ENCODE peak calls at places on chromosomes 5 and 9, in five cellular contexts. Q is fibroblast of lung, B is nephron progenitor cell, W is pancreas, K is bronchial epithelial cell. X is an unnamed sample.
A peak's percentile ranks its signal among the peaks of the same experiment; 100 is the strongest.

GRCh38 chr5:179414459-179415215 is 69.4 kb upstream of the ADAMTS2 start:
- DNase-seq in Q (no peak), B (no peak), W (no peak), K (no peak), X (no peak)

GRCh38 chr5:158485604-158486081 is 614.1 kb downstream of the EBF1 start:
- DNase-seq in Q (peak; percentile 38), B (peak; percentile 7), W (no peak), K (peak; percentile 4), X (peak; percentile 76)

GRCh38 chr5:172118891-172119290 is 69.1 kb downstream of the STK10 start:
- DNase-seq in Q (no peak), B (no peak), W (no peak), K (no peak), X (no peak)

GRCh38 chr9:15101046-15101445 is 190.8 kb upstream of the FREM1 start:
- DNase-seq in Q (peak; percentile 83), B (no peak), W (no peak), K (no peak), X (no peak)

GRCh38 chr9:26012797-26013594 is 334.8 kb upstream of the TUSC1 start:
- DNase-seq in Q (no peak), B (no peak), W (no peak), K (no peak), X (no peak)

GRCh38 chr5:109225695-109226094 is 184.1 kb downstream of the PJA2 start:
- DNase-seq in Q (no peak), B (no peak), W (no peak), K (no peak), X (no peak)

GRCh38 chr5:27462936-27463335 is 424.6 kb upstream of the CDH9 start:
- DNase-seq in Q (no peak), B (no peak), W (no peak), K (no peak), X (no peak)

GRCh38 chr9:114178756-114179450 is 23.6 kb downstream of the COL27A1 start:
- DNase-seq in Q (no peak), B (no peak), W (peak; percentile 33), K (no peak), X (no peak)

GRCh38 chr5:66828551-66829421 is 232.6 kb downstream of the MAST4 start:
- DNase-seq in Q (peak; percentile 79), B (peak; percentile 64), W (peak; percentile 48), K (peak; percentile 87), X (no peak)

GRCh38 chr9:86324901-86325300 is 29.3 kb downstream of the TUT7 start:
- DNase-seq in Q (peak; percentile 51), B (no peak), W (no peak), K (no peak), X (no peak)

GRCh38 chr5:107470007-107470582 is 200.6 kb downstream of the EFNA5 start:
- DNase-seq in Q (no peak), B (no peak), W (no peak), K (peak; percentile 78), X (no peak)

GRCh38 chr5:142432369-142432863 is 107.6 kb upstream of the SPRY4 start:
- DNase-seq in Q (no peak), B (no peak), W (peak; percentile 18), K (no peak), X (no peak)

GRCh38 chr9:27473135-27473534 is 51.0 kb upstream of the IFNK start:
- DNase-seq in Q (peak; percentile 31), B (peak; percentile 20), W (peak; percentile 18), K (no peak), X (no peak)

GRCh38 chr5:172531704-172532026 is 77.3 kb upstream of the SH3PXD2B start:
- DNase-seq in Q (no peak), B (no peak), W (no peak), K (no peak), X (no peak)

GRCh38 chr9:84154320-84154719 is 173.7 kb downstream of the RMI1 start:
- DNase-seq in Q (peak; percentile 49), B (no peak), W (no peak), K (peak; percentile 31), X (no peak)

GRCh38 chr5:178642351-178642909 is 15.6 kb upstream of the CLK4 start:
- DNase-seq in Q (peak; percentile 68), B (no peak), W (no peak), K (peak; percentile 96), X (peak; percentile 97)

GRCh38 chr5:32713396-32714381 is 2.6 kb downstream of the NPR3 start:
- DNase-seq in Q (peak; percentile 53), B (peak; percentile 50), W (peak; percentile 10), K (peak; percentile 64), X (no peak)
- TF ChIP-seq CTCF in Q (no peak), B (no peak), W (no peak), K (no peak), X (no peak)

GRCh38 chr9:131165523-131165922 is 40.1 kb downstream of the NUP214 start:
- DNase-seq in Q (no peak), B (no peak), W (no peak), K (no peak), X (no peak)
- TF ChIP-seq CTCF in Q (no peak), B (no peak), W (no peak), K (no peak), X (no peak)

GRCh38 chr9:134663753-134664415 is 22.3 kb downstream of the COL5A1 start:
- DNase-seq in Q (no peak), B (peak; percentile 2), W (no peak), K (no peak), X (no peak)
- TF ChIP-seq CTCF in Q (peak; percentile 46), B (no peak), W (no peak), K (no peak), X (peak; percentile 31)

DNA sequence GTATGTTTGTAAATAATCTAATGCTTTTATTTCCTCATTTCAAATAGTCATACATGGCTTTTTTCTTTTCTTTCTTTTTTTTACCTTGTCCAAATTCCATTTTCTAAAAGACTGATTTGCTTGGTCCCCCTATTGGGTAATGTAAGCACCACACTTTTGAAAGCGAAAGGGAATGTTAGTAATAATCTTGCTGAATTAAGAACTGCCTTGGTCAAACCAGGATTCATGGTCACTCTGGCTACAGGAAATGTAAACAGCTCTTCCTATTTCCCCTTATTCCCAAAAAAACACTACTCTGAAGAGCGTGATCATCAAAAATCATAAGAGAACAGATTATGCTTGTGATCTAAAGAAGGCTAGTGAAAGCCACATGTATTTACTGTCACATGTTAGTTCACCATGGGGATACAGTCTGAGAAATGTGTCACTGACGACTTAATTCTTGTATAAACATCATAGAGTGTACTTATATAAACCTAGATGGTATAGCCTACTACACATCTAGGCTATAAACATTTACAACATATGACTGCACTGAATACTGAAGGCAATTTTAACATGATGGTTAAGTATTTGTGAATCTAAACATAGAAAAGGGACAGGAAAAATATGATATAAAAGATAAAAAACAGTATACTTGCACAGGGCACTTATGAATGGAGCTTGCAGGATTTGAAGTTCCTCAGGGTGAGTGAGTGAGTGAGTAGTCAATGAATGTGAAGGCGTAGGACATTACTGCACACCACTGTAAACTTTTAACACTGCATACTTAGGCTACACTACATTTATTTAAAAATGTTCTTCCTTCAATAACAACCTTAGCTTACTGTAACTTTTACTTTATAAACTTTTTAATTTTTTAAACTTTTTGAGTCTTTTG is 75.3 kb downstream of the HMGCR start:
- DNase-seq in Q (peak; percentile 78), B (no peak), W (no peak), K (no peak), X (no peak)
- TF ChIP-seq CTCF in Q (peak; percentile 20), B (no peak), W (no peak), K (no peak), X (no peak)

DNA sequence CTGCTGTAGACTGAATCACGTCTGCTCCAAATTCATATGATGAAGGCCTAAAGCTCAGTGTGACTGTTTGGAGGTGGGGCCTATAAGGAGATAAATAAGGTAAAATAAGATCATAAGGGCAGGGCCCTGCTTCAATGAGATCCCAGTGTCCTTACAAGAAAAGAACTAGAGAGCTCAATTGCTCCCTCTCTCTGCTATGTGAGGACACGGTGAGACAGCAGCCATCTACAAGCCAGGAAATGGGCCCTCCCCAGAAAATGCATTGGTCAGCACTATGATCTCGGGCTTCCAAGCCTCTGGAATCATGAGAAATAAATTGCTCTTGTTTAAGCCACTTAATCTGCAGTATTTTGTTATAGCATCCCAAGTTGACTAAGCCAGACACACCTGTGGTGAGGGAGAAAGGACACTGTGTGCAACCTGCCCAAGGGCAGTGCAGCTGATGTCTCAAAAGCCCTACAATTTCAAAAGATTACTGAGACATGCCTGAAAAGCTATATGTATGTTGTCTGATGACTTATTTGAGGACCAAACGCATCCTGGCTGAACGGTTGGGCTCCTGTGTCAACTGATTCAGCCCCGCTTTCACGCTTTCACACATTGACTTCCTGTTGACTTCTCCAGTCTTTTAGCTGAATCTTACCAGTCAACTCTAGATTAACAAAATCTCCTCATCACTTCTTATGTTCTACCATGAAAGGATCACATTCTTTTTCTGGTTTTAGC is 13.2 kb downstream of the GZMK start:
- DNase-seq in Q (peak; percentile 5), B (no peak), W (no peak), K (no peak), X (no peak)
- TF ChIP-seq CTCF in Q (peak; percentile 25), B (no peak), W (no peak), K (no peak), X (peak; percentile 8)

GRCh38 chr5:10987881-10988504 is 227.0 kb upstream of the DAP start:
- DNase-seq in Q (no peak), B (peak; percentile 86), W (peak; percentile 88), K (peak; percentile 3), X (no peak)
- TF ChIP-seq CTCF in Q (peak; percentile 33), B (peak; percentile 88), W (peak; percentile 81), K (peak; percentile 71), X (peak; percentile 82)

GRCh38 chr5:1468629-1469527 is 23.6 kb upstream of the SLC6A3 start:
- DNase-seq in Q (no peak), B (no peak), W (peak; percentile 7), K (no peak), X (no peak)

GRCh38 chr5:1467341-1468246 is 22.4 kb upstream of the SLC6A3 start:
- DNase-seq in Q (no peak), B (no peak), W (no peak), K (no peak), X (no peak)

GRCh38 chr5:1466631-1467265 is 21.5 kb upstream of the SLC6A3 start:
- DNase-seq in Q (no peak), B (no peak), W (no peak), K (no peak), X (no peak)

GRCh38 chr5:1465966-1466471 is 20.8 kb upstream of the SLC6A3 start:
- DNase-seq in Q (no peak), B (no peak), W (no peak), K (no peak), X (no peak)

DNA sequence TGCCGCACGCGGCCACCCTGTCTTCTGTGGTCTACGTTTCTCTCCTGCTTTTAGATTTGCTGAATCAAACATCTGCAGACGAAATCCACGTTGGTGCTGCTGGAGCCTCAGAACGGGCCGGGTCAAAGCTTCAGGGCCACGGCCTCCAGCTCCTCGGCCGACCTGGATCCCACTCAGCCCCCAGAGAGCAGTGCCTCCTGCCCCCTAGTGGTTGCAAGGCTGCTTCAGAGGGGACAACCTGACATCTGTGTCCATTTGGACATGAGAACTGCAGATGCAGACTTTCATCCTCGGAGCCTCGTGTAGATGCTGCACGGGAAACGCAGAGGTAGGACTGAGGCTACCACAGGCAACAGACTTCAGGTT is 23.0 kb upstream of the SLC6A3 start:
- DNase-seq in Q (peak; percentile 16), B (peak; percentile 58), W (peak; percentile 29), K (no peak), X (no peak)
- TF ChIP-seq CTCF in Q (peak; percentile 24), B (peak; percentile 56), W (no peak), K (peak; percentile 25), X (peak; percentile 50)

DNA sequence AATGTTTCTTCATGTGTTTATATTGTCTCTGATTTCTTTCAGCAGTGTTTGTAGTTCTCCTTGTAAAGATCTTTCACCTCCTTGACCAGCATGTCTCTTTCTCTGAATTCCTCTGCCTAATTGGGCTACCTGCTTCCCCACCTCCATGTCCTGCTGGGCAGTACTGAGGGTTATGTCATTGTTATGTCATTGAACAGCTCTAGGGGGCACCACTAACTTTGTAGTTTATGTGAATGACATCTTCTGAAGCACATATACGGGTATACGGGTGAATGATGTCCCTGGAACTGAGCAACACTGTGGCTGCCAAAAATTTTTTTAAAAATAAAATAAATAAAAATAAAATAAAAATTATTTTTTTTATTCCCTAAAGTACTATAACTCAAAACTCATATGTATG is 16.9 kb upstream of the SNCAIP start:
- DNase-seq in Q (no peak), B (no peak), W (no peak), K (peak; percentile 29), X (no peak)
- TF ChIP-seq CTCF in Q (no peak), B (no peak), W (no peak), K (peak; percentile 19), X (peak; percentile 31)

X was measured in HFF-Myc.